ENCODE peak calls at places on chromosomes 11 and 22, in eight cellular contexts. A, C, B, S, R, N, K and I are unnamed samples.

GRCh38 chr11:70341881-70342429 is 56.4 kb upstream of the CTTN start:
- ATAC-seq in C (no peak), B (no peak), A (no peak), R (no peak), K (no peak), N (no peak), S (no peak), I (no peak)

GRCh38 chr11:68349461-68350249 is 37.3 kb downstream of the LRP5 start:
- ATAC-seq in C (no peak), S (no peak), A (no peak), B (no peak), K (no peak), N (no peak), R (no peak), I (no peak)

GRCh38 chr22:46902998-46903916 is 140.8 kb downstream of the TBC1D22A start:
- ATAC-seq in C (no peak), B (no peak), N (no peak), A (no peak), S (no peak), K (no peak), R (no peak), I (no peak)

GRCh38 chr11:109071712-109072524 is 350.1 kb upstream of the C11orf87 start:
- ATAC-seq in B (peak; percentile 70), C (no peak), S (peak; percentile 53), A (no peak), N (no peak), K (no peak), R (no peak), I (peak; percentile 84)

GRCh38 chr11:11946180-11946579 is 62.2 kb downstream of the DKK3 start:
- ATAC-seq in R (no peak), B (no peak), K (no peak), N (no peak), C (no peak), A (no peak), S (no peak), I (no peak)

GRCh38 chr11:71144010-71144409 is 108.4 kb downstream of the SHANK2 start:
- ATAC-seq in N (no peak), A (no peak), B (no peak), K (no peak), R (no peak), S (no peak), C (no peak), I (no peak)

GRCh38 chr11:64538501-64538951 is 52.5 kb upstream of the SLC22A12 start:
- ATAC-seq in S (no peak), B (no peak), R (no peak), N (no peak), A (no peak), K (no peak), C (no peak), I (no peak)

GRCh38 chr11:32698579-32698978 is 95.9 kb downstream of the CCDC73 start:
- ATAC-seq in C (no peak), B (no peak), S (no peak), N (no peak), K (no peak), R (no peak), A (no peak), I (no peak)

GRCh38 chr22:40209945-40210485 is 32.3 kb downstream of the TNRC6B start:
- ATAC-seq in S (no peak), K (no peak), A (peak; percentile 19), R (no peak), B (no peak), C (no peak), N (peak; percentile 41), I (no peak)

GRCh38 chr22:45225732-45226560 is 14.7 kb downstream of the KIAA0930 start:
- ATAC-seq in N (no peak), C (peak; percentile 21), S (no peak), A (no peak), B (peak; percentile 13), K (no peak), R (peak; percentile 17), I (peak; percentile 82)

DNA sequence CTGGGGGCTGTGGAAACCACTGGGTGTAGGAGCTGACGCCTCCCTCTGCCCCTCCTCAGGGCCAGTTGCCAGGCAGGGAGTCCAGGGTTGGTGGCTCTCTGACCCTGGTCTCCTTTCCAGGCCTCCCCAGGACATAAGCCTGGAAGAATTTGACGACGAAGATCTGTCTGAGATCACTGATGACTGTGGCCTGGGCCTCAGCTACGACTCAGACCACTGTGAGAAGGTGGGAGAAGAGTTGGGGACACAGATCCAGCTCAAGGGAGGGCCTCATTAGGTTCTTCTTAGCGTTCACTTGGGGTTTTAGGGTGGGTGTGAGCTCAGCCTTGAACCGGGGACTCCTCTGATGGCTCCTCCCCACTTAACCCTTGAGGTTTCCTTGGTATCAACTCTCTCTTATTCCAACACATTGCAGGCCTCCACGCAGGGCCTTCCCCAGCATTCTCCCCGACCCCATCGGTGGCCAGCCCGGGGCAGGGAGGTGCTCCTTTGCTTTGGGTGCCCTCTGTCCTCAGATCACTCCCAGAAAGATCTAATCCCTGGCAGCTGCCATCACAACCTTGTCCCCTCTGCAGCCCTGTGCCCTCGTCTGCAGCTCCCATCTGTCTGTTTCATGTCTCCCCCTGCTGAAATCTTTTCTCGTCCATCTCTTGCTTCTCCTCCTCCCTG is 1.2 kb downstream of the MAPK8IP2 start:
- ATAC-seq in K (no peak), S (no peak), A (no peak), R (no peak), C (no peak), N (no peak), B (no peak), I (no peak)
- H3K4me3 ChIP-seq in K (no peak overlapping the region), S (no peak overlapping the region), A (no peak overlapping the region), R (no peak overlapping the region), C (no peak overlapping the region), N (no peak overlapping the region), B (no peak overlapping the region), I (no peak overlapping the region)

DNA sequence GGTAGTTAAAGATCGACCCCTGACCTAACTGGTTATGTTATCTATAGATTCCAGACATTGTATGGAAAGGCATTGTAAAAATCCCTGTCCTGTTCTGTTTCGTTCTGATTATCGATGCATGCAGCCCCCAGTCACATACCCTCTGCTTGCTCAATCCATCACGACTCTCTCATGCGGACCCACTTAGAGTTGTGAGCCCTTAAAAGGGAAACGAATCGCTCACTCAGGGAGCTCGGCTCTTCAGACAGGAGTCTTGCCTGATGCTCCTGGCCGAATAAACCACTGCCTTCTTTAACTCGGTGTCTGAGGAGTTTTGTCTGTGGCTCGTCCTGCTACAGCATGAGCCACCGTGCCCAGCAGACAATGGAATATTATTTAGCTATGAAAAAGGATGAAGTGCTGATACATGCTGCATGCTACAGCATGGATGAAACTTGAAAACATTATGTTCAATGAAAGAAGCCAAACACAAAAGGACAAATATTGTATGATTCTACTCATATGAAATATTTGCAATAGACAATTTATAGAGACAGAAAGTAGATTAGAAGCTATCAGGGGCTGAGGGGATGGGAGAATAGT is 12.0 kb upstream of the LGALS2 start:
- ATAC-seq in K (no peak), C (no peak), B (no peak), A (no peak), R (no peak), N (no peak), S (no peak), I (no peak)
- H3K4me3 ChIP-seq in K (peak overlapping the region; percentile 46), C (peak overlapping the region; percentile 36), B (no peak overlapping the region), A (peak overlapping the region; percentile 6), R (no peak overlapping the region), N (peak overlapping the region; percentile 15), S (no peak overlapping the region), I (peak overlapping the region; percentile 2)

DNA sequence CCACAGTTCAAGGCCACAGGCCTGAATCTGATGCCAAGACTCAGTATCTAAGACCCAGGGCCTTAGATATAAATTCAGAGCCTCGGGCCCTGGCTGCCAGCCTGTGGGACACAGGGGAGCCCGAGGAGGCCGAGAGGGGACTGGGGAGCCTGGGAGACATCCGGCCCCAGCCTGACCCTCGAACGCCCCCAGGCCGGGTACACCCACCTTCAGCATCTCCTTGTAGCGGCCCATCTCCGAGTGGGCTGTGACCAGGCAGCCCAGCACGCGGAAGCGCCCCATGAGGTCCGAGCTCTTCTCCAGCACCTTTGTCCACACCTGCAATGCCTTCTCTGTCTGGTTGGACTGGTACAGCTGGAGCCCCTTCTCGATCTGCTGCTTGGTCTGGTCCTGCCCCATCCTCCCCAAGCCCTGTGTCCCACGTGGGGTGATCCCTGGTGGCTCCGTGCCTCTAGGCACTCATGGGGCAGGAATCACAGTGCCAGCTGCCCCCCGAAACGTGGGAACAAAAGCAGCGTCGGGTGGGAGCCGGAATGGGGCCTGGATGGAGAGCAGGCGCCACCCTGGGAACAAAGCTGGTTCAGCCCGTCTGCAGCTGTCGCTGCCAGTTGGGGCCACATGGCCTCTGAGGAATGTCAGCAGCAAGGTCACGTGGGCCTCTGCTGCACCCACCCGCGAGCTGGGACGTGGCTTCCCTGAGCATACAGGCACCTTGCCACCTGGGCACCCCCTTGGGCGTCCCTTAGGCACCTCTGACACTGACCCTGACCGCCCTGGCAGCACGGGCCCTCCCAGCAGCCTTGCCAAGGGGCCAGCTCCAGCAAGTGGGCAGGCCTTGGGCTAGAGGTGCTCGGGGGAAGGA is at the start of gene RAPSN:
- ATAC-seq in C (peak; percentile 26), B (no peak), S (peak; percentile 50), N (no peak), R (peak; percentile 18), K (no peak), A (no peak), I (no peak)
- H3K4me3 ChIP-seq in C (no peak within 1 kb of the TSS), B (no peak within 1 kb of the TSS), S (no peak within 1 kb of the TSS), N (no peak within 1 kb of the TSS), R (no peak within 1 kb of the TSS), K (no peak within 1 kb of the TSS), A (no peak within 1 kb of the TSS), I (no peak within 1 kb of the TSS)

GRCh38 chr11:15558513-15559181 is 443.9 kb downstream of the INSC start:
- ATAC-seq in B (no peak), N (no peak), C (no peak), R (no peak), S (no peak), K (no peak), A (no peak), I (no peak)

GRCh38 chr11:15560689-15561467 is 446.2 kb downstream of the INSC start:
- ATAC-seq in C (no peak), S (no peak), N (no peak), R (no peak), A (no peak), B (no peak), K (no peak), I (no peak)

GRCh38 chr11:15565846-15566245 is 451.1 kb downstream of the INSC start:
- ATAC-seq in N (no peak), A (no peak), B (no peak), K (no peak), S (no peak), R (no peak), C (no peak), I (no peak)

GRCh38 chr11:15563054-15563453 is 448.3 kb downstream of the INSC start:
- ATAC-seq in S (no peak), N (no peak), K (no peak), C (no peak), R (no peak), A (no peak), B (no peak), I (no peak)

DNA sequence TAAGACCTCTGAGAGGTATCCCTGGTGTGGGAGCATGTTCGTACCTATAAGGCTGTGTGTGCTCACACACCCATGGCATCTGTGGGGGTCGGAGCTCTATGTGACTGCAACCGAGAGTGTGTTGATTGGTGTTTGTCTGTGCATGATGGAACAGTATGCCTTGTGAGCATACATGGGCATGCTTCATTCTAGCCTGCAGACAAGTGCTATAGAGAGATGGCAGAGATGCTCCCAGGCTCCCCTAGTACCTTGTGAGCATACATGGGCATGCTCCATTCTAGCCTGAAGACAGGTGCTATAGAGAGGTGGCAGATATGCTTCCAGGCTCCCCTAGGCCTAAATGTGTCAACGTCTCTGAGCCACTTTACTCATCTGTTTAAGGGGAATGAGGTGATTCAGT is 447.5 kb downstream of the INSC start:
- ATAC-seq in S (no peak), A (no peak), N (no peak), R (no peak), C (no peak), K (no peak), B (no peak), I (no peak)
- H3K4me3 ChIP-seq in S (no peak overlapping the region), A (no peak overlapping the region), N (no peak overlapping the region), R (no peak overlapping the region), C (no peak overlapping the region), K (no peak overlapping the region), B (no peak overlapping the region), I (no peak overlapping the region)